ENCODE peak calls at places on chromosome 7, in five cellular contexts. J is IMR-90, A is A549, M is mammary epithelial cell, Z is sigmoid colon. N is an unnamed sample.
A peak's percentile ranks its signal among the peaks of the same experiment; 100 is the strongest.

GRCh38 chr7:106143711-106144347 is 31.7 kb upstream of the SYPL1 start:
- DNase-seq in J (no peak), A (no peak), M (no peak), Z (no peak), N (no peak)

GRCh38 chr7:18693826-18694225 is 198.3 kb downstream of the HDAC9 start:
- DNase-seq in J (no peak), A (no peak), M (no peak), Z (no peak), N (peak; percentile 4)

GRCh38 chr7:118175751-118176150 is 8.2 kb upstream of the LSM8 start:
- DNase-seq in J (no peak), A (no peak), M (no peak), Z (no peak), N (no peak)

GRCh38 chr7:134701272-134701671 is 54.6 kb downstream of the BPGM start:
- DNase-seq in J (peak; percentile 42), A (peak; percentile 38), M (no peak), Z (no peak), N (peak; percentile 40)

GRCh38 chr7:28922618-28923331 is 35.4 kb downstream of the TRIL start:
- DNase-seq in J (peak; percentile 75), A (peak; percentile 73), M (peak; percentile 32), Z (peak; percentile 75), N (peak; percentile 95)

GRCh38 chr7:41054960-41055700 is 647.8 kb downstream of the INHBA start:
- DNase-seq in J (no peak), A (no peak), M (no peak), Z (no peak), N (no peak)

GRCh38 chr7:155793720-155794119 is 18.5 kb downstream of the SHH start:
- DNase-seq in J (no peak), A (no peak), M (no peak), Z (no peak), N (no peak)

GRCh38 chr7:12715372-12716133 is 28.1 kb downstream of the ARL4A start:
- DNase-seq in J (peak; percentile 95), A (peak; percentile 98), M (peak; percentile 93), Z (peak; percentile 78), N (peak; percentile 93)

GRCh38 chr7:52764502-52765169 is 270.8 kb upstream of the POM121L12 start:
- DNase-seq in J (no peak), A (no peak), M (no peak), Z (no peak), N (no peak)

GRCh38 chr7:95490366-95490765 is 4.6 kb downstream of the ASB4 start:
- DNase-seq in J (no peak), A (no peak), M (no peak), Z (no peak), N (no peak)
- H3K4me3 ChIP-seq in J (no peak overlapping the region), A (no peak overlapping the region), M (no peak overlapping the region), Z (no peak overlapping the region), N (no peak overlapping the region)

GRCh38 chr7:157444011-157444842 is 107.4 kb downstream of the DNAJB6 start:
- DNase-seq in J (no peak), A (no peak), M (no peak), Z (peak; percentile 54), N (no peak)
- H3K9me3 ChIP-seq in J (no peaks in the 10 kb centered on the region), A (peaks cover 4% of the 10 kb centered on the region), M (peaks cover 2% of the 10 kb centered on the region), Z (no peaks in the 10 kb centered on the region), N (no peaks in the 10 kb centered on the region)

DNA sequence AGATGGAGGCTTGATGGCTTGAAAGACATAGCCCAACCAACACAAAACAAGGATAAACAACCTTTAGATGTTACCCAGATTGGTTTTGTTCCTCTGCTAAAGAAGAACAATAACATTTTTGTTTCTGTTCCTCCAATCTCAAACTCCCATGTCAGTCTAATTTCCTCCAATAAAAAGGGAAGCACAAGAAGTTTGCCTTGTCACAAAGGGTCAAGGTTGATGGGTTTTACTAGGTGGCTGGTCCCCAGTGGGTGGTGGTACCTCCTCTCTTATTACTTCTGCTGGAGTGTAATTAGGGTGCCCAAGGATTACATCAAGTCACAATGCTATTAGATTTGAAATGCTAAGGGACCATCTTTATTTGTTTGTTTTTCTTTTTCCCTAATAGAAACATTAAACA is 78.2 kb upstream of the AOAH start:
- DNase-seq in J (no peak), A (no peak), M (no peak), Z (no peak), N (no peak)
- H3K4me3 ChIP-seq in J (no peak overlapping the region), A (no peak overlapping the region), M (no peak overlapping the region), Z (no peak overlapping the region), N (no peak overlapping the region)

GRCh38 chr7:159196584-159196983 is 51.9 kb upstream of the VIPR2 start:
- DNase-seq in J (no peak), A (no peak), M (no peak), Z (no peak), N (no peak)

GRCh38 chr7:159201722-159202330 is 57.2 kb upstream of the VIPR2 start:
- DNase-seq in J (no peak), A (no peak), M (no peak), Z (no peak), N (no peak)

GRCh38 chr7:159197066-159197975 is 52.7 kb upstream of the VIPR2 start:
- DNase-seq in J (no peak), A (no peak), M (no peak), Z (no peak), N (no peak)

GRCh38 chr7:159198016-159198724 is 53.5 kb upstream of the VIPR2 start:
- DNase-seq in J (no peak), A (no peak), M (no peak), Z (no peak), N (no peak)

DNA sequence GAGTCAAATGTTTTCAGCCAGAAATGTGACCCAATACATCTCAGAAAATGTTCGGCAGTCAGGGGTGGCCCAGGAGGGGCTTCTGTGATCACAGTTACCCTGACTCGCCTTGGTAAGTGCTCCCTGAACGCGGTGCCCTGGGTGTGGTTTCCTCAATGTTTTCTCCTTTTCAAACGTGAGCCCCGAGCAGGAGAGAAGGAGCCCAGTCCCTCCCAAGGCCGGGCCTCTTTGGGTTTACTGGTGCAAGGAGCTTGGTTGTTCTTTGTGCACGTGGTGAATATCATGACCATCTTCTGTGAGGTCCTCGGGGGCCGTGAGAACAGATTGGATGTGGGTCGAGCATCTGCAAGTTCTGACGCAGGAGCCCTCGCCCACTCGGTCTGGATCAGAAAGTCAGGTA is 55.8 kb upstream of the VIPR2 start:
- DNase-seq in J (no peak), A (no peak), M (no peak), Z (no peak), N (no peak)
- H3K9me3 ChIP-seq in J (peaks cover 37% of the 10 kb centered on the region), A (peaks cover 5% of the 10 kb centered on the region), M (peaks cover 11% of the 10 kb centered on the region), Z (no peaks in the 10 kb centered on the region), N (no peaks in the 10 kb centered on the region)

DNA sequence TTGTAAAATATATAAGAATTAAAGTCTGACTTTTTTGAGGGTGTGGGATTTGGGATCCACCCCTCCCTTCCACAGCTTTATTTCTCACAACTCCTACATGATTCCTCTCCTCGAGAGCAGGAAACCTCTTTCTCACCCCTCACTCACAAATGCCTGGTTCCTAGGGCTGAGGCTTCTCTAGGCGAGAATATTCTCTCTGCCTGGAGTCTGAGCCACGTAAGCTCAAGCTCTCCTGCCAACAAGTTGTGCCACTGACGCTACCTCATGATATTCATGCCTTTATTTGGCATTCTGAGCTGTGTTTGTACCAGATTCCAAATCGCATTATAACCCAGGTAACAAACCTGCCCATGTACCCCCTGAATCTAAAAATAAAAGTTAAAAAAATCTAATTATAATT is 20.8 kb upstream of the FAM180A start:
- DNase-seq in J (no peak), A (no peak), M (no peak), Z (no peak), N (no peak)
- H3K4me3 ChIP-seq in J (no peak overlapping the region), A (no peak overlapping the region), M (no peak overlapping the region), Z (no peak overlapping the region), N (no peak overlapping the region)

GRCh38 chr7:157676456-157677255 is 339.9 kb downstream of the DNAJB6 start:
- DNase-seq in J (no peak), A (no peak), M (no peak), Z (peak; percentile 46), N (no peak)
- H3K9me3 ChIP-seq in J (peaks cover 28% of the 10 kb centered on the region), A (no peaks in the 10 kb centered on the region), M (peaks cover 7% of the 10 kb centered on the region), Z (no peaks in the 10 kb centered on the region), N (no peaks in the 10 kb centered on the region)

GRCh38 chr7:35753761-35754603 is 46.9 kb upstream of the SEPTIN7 start:
- DNase-seq in J (peak; percentile 66), A (no peak), M (no peak), Z (peak; percentile 92), N (peak; percentile 34)

GRCh38 chr7:35747611-35748010 is 52.7 kb upstream of the HERPUD2 start:
- DNase-seq in J (no peak), A (no peak), M (no peak), Z (no peak), N (no peak)

GRCh38 chr7:35748348-35748747 is 52.5 kb upstream of the SEPTIN7 start:
- DNase-seq in J (peak; percentile 6), A (no peak), M (no peak), Z (no peak), N (peak; percentile 43)

GRCh38 chr7:35752727-35753126 is 48.1 kb upstream of the SEPTIN7 start:
- DNase-seq in J (no peak), A (no peak), M (no peak), Z (no peak), N (no peak)

DNA sequence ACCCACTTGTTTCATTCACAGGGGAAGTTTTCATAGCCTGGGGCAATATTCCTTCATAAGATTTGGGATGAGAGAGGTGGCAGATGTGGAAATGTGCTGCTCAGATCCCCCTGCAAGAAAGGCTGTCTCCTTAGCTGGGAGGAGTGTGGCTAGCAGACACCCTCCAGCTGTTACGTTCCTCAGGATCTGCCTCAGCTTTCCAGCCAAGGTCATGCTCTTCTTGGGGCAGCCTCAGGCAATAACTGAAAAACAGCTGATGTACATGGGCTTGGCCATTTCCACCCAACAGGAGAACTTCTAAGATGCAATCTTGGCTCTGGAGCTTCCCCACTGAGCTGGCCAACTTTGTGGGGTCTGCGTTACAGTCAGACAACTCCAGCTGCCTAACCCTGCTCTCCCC is 51.3 kb upstream of the SEPTIN7 start:
- DNase-seq in J (peak; percentile 23), A (no peak), M (no peak), Z (peak; percentile 78), N (peak; percentile 72)
- H3K4me3 ChIP-seq in J (no peak overlapping the region), A (no peak overlapping the region), M (no peak overlapping the region), Z (no peak overlapping the region), N (no peak overlapping the region)

DNA sequence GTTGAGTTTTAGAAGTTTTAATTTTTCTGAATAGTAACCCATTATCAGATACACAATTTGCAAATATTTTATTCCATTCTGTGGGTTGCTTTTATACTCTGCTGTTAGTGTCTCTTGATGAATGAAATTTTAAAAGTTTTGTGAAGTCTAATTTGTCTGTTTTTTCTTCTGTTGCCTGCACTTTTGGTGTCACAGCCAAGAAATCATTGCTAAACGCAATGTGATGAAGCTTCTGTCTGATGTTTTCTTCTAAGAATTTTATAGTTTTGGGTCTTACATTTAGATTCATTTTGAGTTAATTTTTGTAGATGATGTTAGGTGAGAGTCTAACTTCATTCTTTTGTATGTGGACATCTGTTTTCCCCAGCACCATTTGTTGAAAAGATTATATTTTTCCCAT is 330.0 kb upstream of the FOXK1 start:
- DNase-seq in J (no peak), A (no peak), M (no peak), Z (no peak), N (no peak)
- H3K9me3 ChIP-seq in J (peaks cover 5% of the 10 kb centered on the region), A (peaks cover 21% of the 10 kb centered on the region), M (peaks cover 12% of the 10 kb centered on the region), Z (peaks cover 2% of the 10 kb centered on the region), N (peaks cover 19% of the 10 kb centered on the region)

DNA sequence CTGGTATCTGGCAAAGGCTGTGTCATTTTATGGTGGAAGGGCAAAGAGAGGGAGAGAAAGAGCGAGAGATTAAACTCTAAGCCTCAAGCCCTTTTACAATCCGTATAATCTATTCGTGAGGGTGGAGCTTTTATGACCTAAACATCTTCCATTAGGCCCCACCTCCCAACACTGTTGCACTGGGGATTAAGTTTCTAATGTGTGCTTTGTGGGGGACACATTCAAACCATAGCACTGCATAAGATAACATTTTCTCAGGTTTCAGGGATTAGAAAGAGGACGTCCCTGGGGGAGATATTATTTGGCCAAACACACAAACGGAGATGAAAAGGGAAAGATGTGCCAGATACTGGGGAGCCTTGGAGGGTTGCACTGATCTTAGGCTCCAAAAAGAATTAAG is 18.9 kb downstream of the COL26A1 start:
- DNase-seq in J (no peak), A (no peak), M (no peak), Z (no peak), N (no peak)
- H3K4me3 ChIP-seq in J (no peak overlapping the region), A (no peak overlapping the region), M (no peak overlapping the region), Z (no peak overlapping the region), N (no peak overlapping the region)

N was measured in adipocyte.